ENCODE peak calls at places on chromosomes 12 and 14, in nine cellular contexts. One of them, this sample, is unnamed.
A peak's percentile ranks its signal among the peaks of the same experiment; 100 is the strongest.

GRCh38 chr12:6074979-6075585 is 49.4 kb downstream of the VWF start:
- DNase-seq in fibroblast of the aortic adventitia: no peak
- DNase-seq in natural killer cell: peak; percentile 36
- DNase-seq in tibial artery: no peak
- DNase-seq in AG04449: no peak
- DNase-seq in spleen: peak; percentile 83
- DNase-seq in lower lobe of right lung: peak; percentile 69
- DNase-seq in body of pancreas: peak; percentile 46
- DNase-seq in PC-3: no peak
- DNase-seq in this sample: no peak

GRCh38 chr12:86914716-86915115 is 658.5 kb upstream of the MGAT4C start:
- DNase-seq in PC-3: peak; percentile 61
- DNase-seq in lower lobe of right lung: no peak
- DNase-seq in body of pancreas: no peak
- DNase-seq in AG04449: no peak
- DNase-seq in spleen: no peak
- DNase-seq in fibroblast of the aortic adventitia: peak; percentile 78
- DNase-seq in natural killer cell: no peak
- DNase-seq in tibial artery: peak; percentile 29
- DNase-seq in this sample: no peak

GRCh38 chr12:46915861-46916260 is 90.1 kb upstream of the SLC38A4 start:
- DNase-seq in PC-3: no peak
- DNase-seq in spleen: no peak
- DNase-seq in body of pancreas: no peak
- DNase-seq in fibroblast of the aortic adventitia: peak; percentile 44
- DNase-seq in natural killer cell: no peak
- DNase-seq in lower lobe of right lung: no peak
- DNase-seq in tibial artery: no peak
- DNase-seq in AG04449: peak; percentile 46
- DNase-seq in this sample: no peak

GRCh38 chr12:14357496-14357895 is 8.0 kb upstream of the ATF7IP start:
- DNase-seq in spleen: no peak
- DNase-seq in AG04449: no peak
- DNase-seq in body of pancreas: no peak
- DNase-seq in tibial artery: no peak
- DNase-seq in PC-3: no peak
- DNase-seq in fibroblast of the aortic adventitia: no peak
- DNase-seq in natural killer cell: no peak
- DNase-seq in lower lobe of right lung: no peak
- DNase-seq in this sample: no peak

GRCh38 chr12:103994235-103994634 is 28.6 kb downstream of the TDG start:
- DNase-seq in PC-3: no peak
- DNase-seq in tibial artery: no peak
- DNase-seq in fibroblast of the aortic adventitia: no peak
- DNase-seq in spleen: no peak
- DNase-seq in body of pancreas: no peak
- DNase-seq in natural killer cell: no peak
- DNase-seq in AG04449: no peak
- DNase-seq in lower lobe of right lung: no peak
- DNase-seq in this sample: no peak

GRCh38 chr12:118103231-118103600 is 595 bp downstream of the VSIG10 start:
- DNase-seq in body of pancreas: peak; percentile 7
- DNase-seq in fibroblast of the aortic adventitia: peak; percentile 13
- DNase-seq in natural killer cell: no peak
- DNase-seq in PC-3: peak; percentile 41
- DNase-seq in lower lobe of right lung: no peak
- DNase-seq in tibial artery: no peak
- DNase-seq in spleen: no peak
- DNase-seq in AG04449: no peak
- DNase-seq in this sample: peak; percentile 18

GRCh38 chr12:49462103-49462739 is 76.6 kb upstream of the KCNH3 start:
- DNase-seq in body of pancreas: no peak
- DNase-seq in fibroblast of the aortic adventitia: no peak
- DNase-seq in tibial artery: no peak
- DNase-seq in PC-3: no peak
- DNase-seq in lower lobe of right lung: no peak
- DNase-seq in AG04449: no peak
- DNase-seq in spleen: no peak
- DNase-seq in natural killer cell: no peak
- DNase-seq in this sample: no peak

GRCh38 chr14:79542121-79542520 is 669.2 kb downstream of the DIO2 start:
- DNase-seq in PC-3: no peak
- DNase-seq in body of pancreas: no peak
- DNase-seq in spleen: no peak
- DNase-seq in natural killer cell: no peak
- DNase-seq in fibroblast of the aortic adventitia: peak; percentile 65
- DNase-seq in AG04449: no peak
- DNase-seq in tibial artery: no peak
- DNase-seq in lower lobe of right lung: no peak
- DNase-seq in this sample: no peak

GRCh38 chr12:52127683-52128450 is 48.4 kb downstream of the SMIM41 start:
- DNase-seq in lower lobe of right lung: no peak
- DNase-seq in natural killer cell: no peak
- DNase-seq in PC-3: no peak
- DNase-seq in tibial artery: no peak
- DNase-seq in fibroblast of the aortic adventitia: no peak
- DNase-seq in spleen: no peak
- DNase-seq in body of pancreas: no peak
- DNase-seq in AG04449: no peak
- DNase-seq in this sample: no peak

GRCh38 chr12:131048611-131048990 is 94.9 kb downstream of the ADGRD1 start:
- DNase-seq in body of pancreas: no peak
- DNase-seq in spleen: peak; percentile 22
- DNase-seq in fibroblast of the aortic adventitia: no peak
- DNase-seq in AG04449: no peak
- DNase-seq in tibial artery: no peak
- DNase-seq in natural killer cell: no peak
- DNase-seq in lower lobe of right lung: peak; percentile 30
- DNase-seq in PC-3: no peak
- DNase-seq in this sample: no peak

GRCh38 chr12:55743131-55743921 is 404 bp downstream of the GDF11 start:
- DNase-seq in body of pancreas: peak; percentile 61
- DNase-seq in lower lobe of right lung: peak; percentile 78
- DNase-seq in spleen: peak; percentile 91
- DNase-seq in fibroblast of the aortic adventitia: peak; percentile 59
- DNase-seq in AG04449: no peak
- DNase-seq in PC-3: peak; percentile 67
- DNase-seq in tibial artery: no peak
- DNase-seq in natural killer cell: peak; percentile 43
- DNase-seq in this sample: peak; percentile 48

GRCh38 chr12:89951050-89951693 is 242.5 kb upstream of the ATP2B1 start:
- DNase-seq in AG04449: no peak
- DNase-seq in natural killer cell: no peak
- DNase-seq in spleen: no peak
- DNase-seq in PC-3: peak; percentile 97
- DNase-seq in tibial artery: no peak
- DNase-seq in lower lobe of right lung: no peak
- DNase-seq in fibroblast of the aortic adventitia: peak; percentile 35
- DNase-seq in body of pancreas: no peak
- DNase-seq in this sample: no peak

GRCh38 chr14:60561845-60562746 is 53.1 kb downstream of the SIX6 start:
- DNase-seq in tibial artery: peak; percentile 60
- DNase-seq in body of pancreas: peak; percentile 56
- DNase-seq in PC-3: peak; percentile 94
- DNase-seq in lower lobe of right lung: no peak
- DNase-seq in AG04449: no peak
- DNase-seq in fibroblast of the aortic adventitia: peak; percentile 94
- DNase-seq in natural killer cell: no peak
- DNase-seq in spleen: no peak
- DNase-seq in this sample: no peak

GRCh38 chr12:69046372-69046771 is 113.4 kb upstream of the CPM start:
- DNase-seq in AG04449: no peak
- DNase-seq in natural killer cell: no peak
- DNase-seq in spleen: no peak
- DNase-seq in tibial artery: no peak
- DNase-seq in fibroblast of the aortic adventitia: no peak
- DNase-seq in PC-3: no peak
- DNase-seq in lower lobe of right lung: no peak
- DNase-seq in body of pancreas: no peak
- DNase-seq in this sample: no peak

GRCh38 chr12:2876431-2877046 is 435 bp downstream of the FOXM1 start:
- DNase-seq in tibial artery: no peak
- DNase-seq in fibroblast of the aortic adventitia: peak; percentile 22
- DNase-seq in body of pancreas: no peak
- DNase-seq in PC-3: peak; percentile 20
- DNase-seq in lower lobe of right lung: no peak
- DNase-seq in AG04449: no peak
- DNase-seq in natural killer cell: no peak
- DNase-seq in spleen: no peak
- DNase-seq in this sample: no peak

GRCh38 chr14:71933026-71933587 is 878 bp downstream of the RGS6 start:
- DNase-seq in lower lobe of right lung: no peak
- DNase-seq in body of pancreas: no peak
- DNase-seq in tibial artery: no peak
- DNase-seq in fibroblast of the aortic adventitia: no peak
- DNase-seq in natural killer cell: no peak
- DNase-seq in AG04449: no peak
- DNase-seq in PC-3: no peak
- DNase-seq in spleen: no peak
- DNase-seq in this sample: no peak

DNA sequence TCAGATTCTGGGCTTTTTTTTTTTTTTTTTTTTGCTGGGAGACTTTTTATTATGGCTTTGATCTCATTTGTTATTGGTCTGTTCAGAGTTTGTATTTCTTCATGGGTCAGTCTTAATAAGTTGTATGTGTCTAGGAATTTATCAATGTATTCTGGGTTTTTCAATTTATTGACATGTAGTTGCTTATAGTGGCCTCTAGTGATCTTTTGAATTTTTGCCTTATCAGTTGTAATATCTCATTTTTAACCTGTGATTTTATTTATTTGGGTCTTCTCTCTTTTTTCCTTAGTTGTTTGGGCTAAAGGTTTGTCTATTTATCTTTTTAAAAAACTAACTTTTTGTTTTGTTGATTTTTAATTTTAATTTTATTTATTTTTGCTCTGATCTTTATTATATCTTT is 45.5 kb downstream of the NAA30 start:
- DNase-seq in AG04449: no peak
- DNase-seq in body of pancreas: no peak
- DNase-seq in natural killer cell: no peak
- DNase-seq in fibroblast of the aortic adventitia: no peak
- DNase-seq in lower lobe of right lung: no peak
- DNase-seq in tibial artery: no peak
- DNase-seq in PC-3: no peak
- DNase-seq in spleen: no peak
- DNase-seq in this sample: no peak
- TF ChIP-seq CTCF in AG04449: no peak
- TF ChIP-seq CTCF in body of pancreas: no peak
- TF ChIP-seq CTCF in natural killer cell: no peak
- TF ChIP-seq CTCF in fibroblast of the aortic adventitia: no peak
- TF ChIP-seq CTCF in lower lobe of right lung: no peak
- TF ChIP-seq CTCF in tibial artery: no peak
- TF ChIP-seq CTCF in PC-3: peak; percentile 53
- TF ChIP-seq CTCF in spleen: no peak
- TF ChIP-seq CTCF in this sample: no peak

DNA sequence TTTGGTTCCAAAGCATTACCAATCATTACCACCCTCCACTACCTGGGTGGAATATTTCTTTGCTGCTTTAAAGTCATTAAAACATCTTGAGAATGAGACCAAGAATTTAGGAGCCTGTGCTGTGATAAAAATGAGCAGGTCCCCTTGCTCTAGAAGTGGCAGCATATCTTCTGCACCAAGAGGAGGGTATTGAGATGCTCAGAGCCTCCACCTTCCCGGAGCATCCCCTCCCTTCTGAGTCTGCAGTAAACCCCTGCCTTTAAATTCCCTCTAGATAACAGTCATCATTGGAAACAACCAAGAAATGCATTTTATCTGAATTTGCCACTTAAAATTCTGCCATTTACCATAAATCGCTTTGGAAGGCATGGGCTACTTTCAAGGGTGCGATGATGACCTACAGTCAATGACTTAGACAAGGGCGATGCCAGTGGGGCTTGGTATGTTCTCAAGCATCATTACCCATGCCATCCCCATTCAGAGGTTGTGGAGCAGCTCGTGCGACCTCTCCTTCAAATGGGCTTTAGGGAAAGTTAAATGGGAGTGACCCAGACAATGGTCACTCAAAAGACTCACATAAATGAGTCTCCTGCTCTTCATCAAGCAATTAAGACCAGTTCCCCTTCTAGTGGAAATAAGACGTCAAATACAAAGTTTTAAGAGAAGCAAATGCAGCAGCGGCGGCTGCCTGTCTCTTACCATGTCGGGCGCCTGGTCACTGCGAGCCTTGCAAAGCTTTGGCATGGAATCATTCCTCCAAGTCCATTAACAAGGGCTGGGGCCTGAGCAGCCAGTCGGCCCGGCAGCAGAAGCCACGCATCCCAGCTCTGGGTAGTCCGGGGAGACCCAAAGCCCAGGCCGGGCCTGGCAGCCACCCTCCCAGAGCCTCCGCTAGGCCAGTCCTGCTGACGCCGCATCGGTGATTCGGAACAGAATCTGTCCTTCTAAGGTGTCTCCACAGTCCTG is 334.5 kb downstream of the TMEM121 start:
- DNase-seq in AG04449: no peak
- DNase-seq in fibroblast of the aortic adventitia: no peak
- DNase-seq in body of pancreas: peak; percentile 0
- DNase-seq in PC-3: no peak
- DNase-seq in lower lobe of right lung: peak; percentile 40
- DNase-seq in spleen: peak; percentile 82
- DNase-seq in tibial artery: peak; percentile 11
- DNase-seq in natural killer cell: peak; percentile 2
- DNase-seq in this sample: no peak
- TF ChIP-seq CTCF in AG04449: no peak
- TF ChIP-seq CTCF in fibroblast of the aortic adventitia: no peak
- TF ChIP-seq CTCF in body of pancreas: no peak
- TF ChIP-seq CTCF in PC-3: no peak
- TF ChIP-seq CTCF in lower lobe of right lung: no peak
- TF ChIP-seq CTCF in spleen: no peak
- TF ChIP-seq CTCF in tibial artery: no peak
- TF ChIP-seq CTCF in natural killer cell: no peak
- TF ChIP-seq CTCF in this sample: no peak

DNA sequence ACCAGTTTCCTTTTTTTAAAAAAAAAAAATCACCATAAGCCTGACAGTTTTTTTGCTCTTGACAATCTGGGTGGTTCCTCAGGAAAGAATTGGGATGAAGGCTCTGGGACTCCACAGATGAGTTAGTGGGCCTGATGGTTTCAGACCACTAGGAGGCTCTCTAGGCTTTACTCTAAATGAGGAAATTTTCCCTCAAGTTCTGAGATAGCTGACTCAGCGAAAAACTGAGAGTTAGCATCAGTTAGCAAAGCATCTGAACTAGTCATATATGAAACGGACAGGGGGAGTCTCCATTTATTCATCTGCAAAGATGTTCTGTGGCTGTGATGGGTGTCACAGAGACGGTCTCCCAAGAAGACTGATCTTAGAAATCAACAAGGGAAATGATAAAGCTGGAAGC is 314.3 kb upstream of the OR4E1 start:
- DNase-seq in tibial artery: no peak
- DNase-seq in lower lobe of right lung: no peak
- DNase-seq in PC-3: peak; percentile 75
- DNase-seq in fibroblast of the aortic adventitia: peak; percentile 2
- DNase-seq in AG04449: no peak
- DNase-seq in body of pancreas: peak; percentile 8
- DNase-seq in spleen: no peak
- DNase-seq in natural killer cell: no peak
- DNase-seq in this sample: no peak
- TF ChIP-seq CTCF in tibial artery: no peak
- TF ChIP-seq CTCF in lower lobe of right lung: peak; percentile 28
- TF ChIP-seq CTCF in PC-3: peak; percentile 75
- TF ChIP-seq CTCF in fibroblast of the aortic adventitia: peak; percentile 40
- TF ChIP-seq CTCF in AG04449: no peak
- TF ChIP-seq CTCF in body of pancreas: peak; percentile 23
- TF ChIP-seq CTCF in spleen: peak; percentile 15
- TF ChIP-seq CTCF in natural killer cell: peak; percentile 14
- TF ChIP-seq CTCF in this sample: no peak

GRCh38 chr14:69332782-69333395 is 65.2 kb downstream of the ERH start:
- DNase-seq in lower lobe of right lung: no peak
- DNase-seq in tibial artery: no peak
- DNase-seq in natural killer cell: no peak
- DNase-seq in spleen: peak; percentile 61
- DNase-seq in AG04449: no peak
- DNase-seq in fibroblast of the aortic adventitia: no peak
- DNase-seq in body of pancreas: no peak
- DNase-seq in PC-3: no peak
- DNase-seq in this sample: no peak
- TF ChIP-seq CTCF in lower lobe of right lung: no peak
- TF ChIP-seq CTCF in tibial artery: no peak
- TF ChIP-seq CTCF in natural killer cell: no peak
- TF ChIP-seq CTCF in spleen: no peak
- TF ChIP-seq CTCF in AG04449: no peak
- TF ChIP-seq CTCF in fibroblast of the aortic adventitia: no peak
- TF ChIP-seq CTCF in body of pancreas: no peak
- TF ChIP-seq CTCF in PC-3: no peak
- TF ChIP-seq CTCF in this sample: no peak

This sample was measured in activated B cell treated with CpG ODN at 0.5 μM for 24 hours.